ENCODE peak calls at places on chromosome 7, in six cellular contexts. C, H, S, A, Q and G are unnamed samples.
A peak's percentile ranks its signal among the peaks of the same experiment; 100 is the strongest.

GRCh38 chr7:105388373-105389089 is at the start of gene SRPK2:
- DNase-seq in C (peak; percentile 71), H (peak; percentile 74), S (peak; percentile 47), A (peak; percentile 84), Q (peak; percentile 60), G (peak; percentile 43)

GRCh38 chr7:16812542-16813231 is 7.9 kb upstream of the AGR2 start:
- DNase-seq in C (no peak), H (no peak), S (no peak), A (no peak), Q (no peak), G (no peak)

GRCh38 chr7:71457021-71457420 is 325.1 kb downstream of the GALNT17 start:
- DNase-seq in C (no peak), H (no peak), S (no peak), A (no peak), Q (no peak), G (no peak)

GRCh38 chr7:55512635-55513034 is 59.7 kb downstream of the VOPP1 start:
- DNase-seq in C (no peak), H (no peak), S (no peak), A (no peak), Q (no peak), G (no peak)

GRCh38 chr7:46871516-46871915 is 710.4 kb downstream of the TNS3 start:
- DNase-seq in C (no peak), H (no peak), S (no peak), A (no peak), Q (no peak), G (no peak)

GRCh38 chr7:33054261-33054964 is 8.2 kb downstream of the NT5C3A start:
- DNase-seq in C (no peak), H (no peak), S (no peak), A (no peak), Q (no peak), G (no peak)

GRCh38 chr7:27201231-27202017 is 1.5 kb upstream of the HOXA13 start:
- DNase-seq in C (no peak), H (no peak), S (no peak), A (no peak), Q (no peak), G (peak; percentile 63)

GRCh38 chr7:1466524-1467271 is 7.4 kb upstream of the MICALL2 start:
- DNase-seq in C (peak; percentile 84), H (no peak), S (peak; percentile 23), A (no peak), Q (no peak), G (no peak)

GRCh38 chr7:145875267-145875666 is 241.3 kb upstream of the CNTNAP2 start:
- DNase-seq in C (no peak), H (no peak), S (no peak), A (no peak), Q (no peak), G (no peak)

GRCh38 chr7:151830121-151830815 is 46.6 kb downstream of the PRKAG2 start:
- DNase-seq in C (no peak), H (no peak), S (no peak), A (no peak), Q (no peak), G (no peak)